ENCODE peak calls at places on chromosomes 11 and 22, in five cellular contexts. One of them, this sample, is unnamed.

GRCh38 chr11:13984616-13985474 is 22.3 kb downstream of the SPON1 start:
- DNase-seq in HCT116: no peak
- DNase-seq in mammary epithelial cell: no peak
- DNase-seq in neuronal stem cell: no peak
- DNase-seq in PC-3: peak; percentile 75
- DNase-seq in this sample: peak; percentile 81

GRCh38 chr11:131748146-131749050 is 378.0 kb downstream of the NTM start:
- DNase-seq in PC-3: peak; percentile 69
- DNase-seq in HCT116: no peak
- DNase-seq in mammary epithelial cell: peak; percentile 42
- DNase-seq in neuronal stem cell: peak; percentile 58
- DNase-seq in this sample: peak; percentile 58

GRCh38 chr11:111361874-111362273 is 17.2 kb downstream of the POU2AF1 start:
- DNase-seq in PC-3: peak; percentile 38
- DNase-seq in HCT116: no peak
- DNase-seq in neuronal stem cell: no peak
- DNase-seq in mammary epithelial cell: peak; percentile 35
- DNase-seq in this sample: no peak

GRCh38 chr11:56783448-56784041 is 35.0 kb upstream of the OR9G4 start:
- DNase-seq in neuronal stem cell: peak; percentile 61
- DNase-seq in HCT116: peak; percentile 52
- DNase-seq in PC-3: peak; percentile 86
- DNase-seq in mammary epithelial cell: peak; percentile 37
- DNase-seq in this sample: peak; percentile 29

GRCh38 chr22:40679964-40680818 is 907 bp downstream of the MCHR1 start:
- DNase-seq in PC-3: no peak
- DNase-seq in mammary epithelial cell: no peak
- DNase-seq in HCT116: no peak
- DNase-seq in neuronal stem cell: no peak
- DNase-seq in this sample: no peak

GRCh38 chr11:62857541-62857982 is 18.2 kb upstream of the WDR74 start:
- DNase-seq in mammary epithelial cell: peak; percentile 27
- DNase-seq in HCT116: no peak
- DNase-seq in neuronal stem cell: no peak
- DNase-seq in PC-3: peak; percentile 68
- DNase-seq in this sample: no peak

GRCh38 chr11:28466506-28466905 is 358.3 kb downstream of the METTL15 start:
- DNase-seq in mammary epithelial cell: no peak
- DNase-seq in neuronal stem cell: no peak
- DNase-seq in HCT116: no peak
- DNase-seq in PC-3: no peak
- DNase-seq in this sample: no peak

GRCh38 chr11:97557399-97557798 is 1167.6 kb downstream of the JRKL start:
- DNase-seq in HCT116: no peak
- DNase-seq in neuronal stem cell: no peak
- DNase-seq in mammary epithelial cell: no peak
- DNase-seq in PC-3: peak; percentile 13
- DNase-seq in this sample: no peak

GRCh38 chr11:86145439-86146156 is 76.7 kb upstream of the PICALM start:
- DNase-seq in PC-3: no peak
- DNase-seq in neuronal stem cell: no peak
- DNase-seq in HCT116: no peak
- DNase-seq in mammary epithelial cell: no peak
- DNase-seq in this sample: no peak

GRCh38 chr22:29710922-29711593 is 8.7 kb upstream of the CABP7 start:
- DNase-seq in HCT116: no peak
- DNase-seq in mammary epithelial cell: no peak
- DNase-seq in PC-3: no peak
- DNase-seq in neuronal stem cell: no peak
- DNase-seq in this sample: no peak

GRCh38 chr11:98260983-98261382 is 759.8 kb upstream of the CNTN5 start:
- DNase-seq in PC-3: peak; percentile 18
- DNase-seq in HCT116: no peak
- DNase-seq in mammary epithelial cell: no peak
- DNase-seq in neuronal stem cell: no peak
- DNase-seq in this sample: no peak

GRCh38 chr11:1360835-1361357 is 28.8 kb upstream of the BRSK2 start:
- DNase-seq in mammary epithelial cell: no peak
- DNase-seq in PC-3: no peak
- DNase-seq in neuronal stem cell: no peak
- DNase-seq in HCT116: no peak
- DNase-seq in this sample: no peak

GRCh38 chr11:44510372-44510771 is 55.1 kb upstream of the CD82 start:
- DNase-seq in neuronal stem cell: no peak
- DNase-seq in PC-3: no peak
- DNase-seq in HCT116: no peak
- DNase-seq in mammary epithelial cell: no peak
- DNase-seq in this sample: no peak

GRCh38 chr11:121321614-121322243 is 29.2 kb downstream of the SC5D start:
- DNase-seq in mammary epithelial cell: peak; percentile 16
- DNase-seq in PC-3: peak; percentile 76
- DNase-seq in neuronal stem cell: peak; percentile 12
- DNase-seq in HCT116: peak; percentile 12
- DNase-seq in this sample: peak; percentile 2

GRCh38 chr11:69403556-69404215 is 77.8 kb upstream of the LINC01488 start:
- DNase-seq in neuronal stem cell: no peak
- DNase-seq in mammary epithelial cell: no peak
- DNase-seq in HCT116: no peak
- DNase-seq in PC-3: peak; percentile 91
- DNase-seq in this sample: peak; percentile 32

GRCh38 chr22:38172489-38173155 is 9.0 kb downstream of the PLA2G6 start:
- DNase-seq in neuronal stem cell: no peak
- DNase-seq in HCT116: no peak
- DNase-seq in PC-3: peak; percentile 13
- DNase-seq in mammary epithelial cell: peak; percentile 80
- DNase-seq in this sample: peak; percentile 48

GRCh38 chr11:66970808-66971442 is 4.2 kb upstream of the C11orf86 start:
- DNase-seq in PC-3: peak; percentile 99
- DNase-seq in HCT116: peak; percentile 89
- DNase-seq in mammary epithelial cell: peak; percentile 99
- DNase-seq in neuronal stem cell: no peak
- DNase-seq in this sample: peak; percentile 100

GRCh38 chr11:111555255-111555654 is 14.7 kb downstream of the LAYN start:
- DNase-seq in mammary epithelial cell: peak; percentile 95
- DNase-seq in PC-3: peak; percentile 55
- DNase-seq in HCT116: no peak
- DNase-seq in neuronal stem cell: no peak
- DNase-seq in this sample: peak; percentile 92

GRCh38 chr11:10019906-10020682 is 273.9 kb downstream of the SBF2 start:
- DNase-seq in neuronal stem cell: no peak
- DNase-seq in mammary epithelial cell: no peak
- DNase-seq in HCT116: no peak
- DNase-seq in PC-3: no peak
- DNase-seq in this sample: no peak

GRCh38 chr11:72471005-72471898 is 36.9 kb upstream of the CLPB start:
- DNase-seq in HCT116: peak; percentile 61
- DNase-seq in PC-3: peak; percentile 84
- DNase-seq in mammary epithelial cell: peak; percentile 56
- DNase-seq in neuronal stem cell: peak; percentile 70
- DNase-seq in this sample: peak; percentile 33

GRCh38 chr11:24496728-24497396 is at the start of gene LUZP2:
- DNase-seq in neuronal stem cell: peak; percentile 69
- DNase-seq in PC-3: peak; percentile 50
- DNase-seq in mammary epithelial cell: peak; percentile 28
- DNase-seq in HCT116: no peak
- DNase-seq in this sample: peak; percentile 35

GRCh38 chr11:132300283-132300682 is 929.9 kb downstream of the NTM start:
- DNase-seq in neuronal stem cell: no peak
- DNase-seq in HCT116: no peak
- DNase-seq in mammary epithelial cell: no peak
- DNase-seq in PC-3: peak; percentile 11
- DNase-seq in this sample: no peak

GRCh38 chr22:49593509-49593908 is 234.2 kb downstream of the BRD1 start:
- DNase-seq in neuronal stem cell: no peak
- DNase-seq in HCT116: no peak
- DNase-seq in mammary epithelial cell: no peak
- DNase-seq in PC-3: no peak
- DNase-seq in this sample: no peak

GRCh38 chr11:105935791-105936190 is 86.2 kb downstream of the MSANTD4 start:
- DNase-seq in PC-3: peak; percentile 88
- DNase-seq in mammary epithelial cell: peak; percentile 89
- DNase-seq in neuronal stem cell: no peak
- DNase-seq in HCT116: peak; percentile 21
- DNase-seq in this sample: peak; percentile 57

GRCh38 chr11:84290647-84291046 is 1004.5 kb upstream of the CCDC90B start:
- DNase-seq in mammary epithelial cell: no peak
- DNase-seq in HCT116: no peak
- DNase-seq in neuronal stem cell: no peak
- DNase-seq in PC-3: no peak
- DNase-seq in this sample: peak; percentile 63

GRCh38 chr11:69928124-69928523 is 108.9 kb upstream of the FGF3 start:
- DNase-seq in PC-3: no peak
- DNase-seq in HCT116: no peak
- DNase-seq in mammary epithelial cell: no peak
- DNase-seq in neuronal stem cell: no peak
- DNase-seq in this sample: no peak

GRCh38 chr11:12224537-12224893 is 114.1 kb downstream of the MICAL2 start:
- DNase-seq in HCT116: no peak
- DNase-seq in mammary epithelial cell: peak; percentile 87
- DNase-seq in PC-3: peak; percentile 87
- DNase-seq in neuronal stem cell: no peak
- DNase-seq in this sample: peak; percentile 96
- H3K4me2 ChIP-seq in HCT116: no peak overlapping the region
- H3K4me2 ChIP-seq in mammary epithelial cell: peak overlapping the region; percentile 54
- H3K4me2 ChIP-seq in PC-3: peak overlapping the region; percentile 74
- H3K4me2 ChIP-seq in neuronal stem cell: no peak overlapping the region
- H3K4me2 ChIP-seq in this sample: peak overlapping the region; percentile 58

GRCh38 chr22:24423519-24424000 is 3.8 kb upstream of the ADORA2A start:
- DNase-seq in PC-3: peak; percentile 34
- DNase-seq in HCT116: no peak
- DNase-seq in mammary epithelial cell: no peak
- DNase-seq in neuronal stem cell: peak; percentile 57
- DNase-seq in this sample: no peak
- H3K27ac ChIP-seq in PC-3: no peak overlapping the region
- H3K27ac ChIP-seq in HCT116: no peak overlapping the region
- H3K27ac ChIP-seq in mammary epithelial cell: no peak overlapping the region
- H3K27ac ChIP-seq in neuronal stem cell: no peak overlapping the region
- H3K27ac ChIP-seq in this sample: no peak overlapping the region

GRCh38 chr11:19441288-19441687 is 200.5 kb upstream of the E2F8 start:
- DNase-seq in mammary epithelial cell: no peak
- DNase-seq in neuronal stem cell: no peak
- DNase-seq in PC-3: no peak
- DNase-seq in HCT116: no peak
- DNase-seq in this sample: no peak
- H3K9ac ChIP-seq in mammary epithelial cell: no peak overlapping the region
- H3K9ac ChIP-seq in neuronal stem cell: no peak overlapping the region
- H3K9ac ChIP-seq in PC-3: peak overlapping the region; percentile 54
- H3K9ac ChIP-seq in HCT116: no peak overlapping the region
- H3K9ac ChIP-seq in this sample: no peak overlapping the region

GRCh38 chr11:2418961-2419360 is 18.4 kb downstream of the TSSC4 start:
- DNase-seq in PC-3: no peak
- DNase-seq in HCT116: no peak
- DNase-seq in mammary epithelial cell: no peak
- DNase-seq in neuronal stem cell: no peak
- DNase-seq in this sample: no peak

GRCh38 chr11:2419638-2420501 is 19.3 kb downstream of the TSSC4 start:
- DNase-seq in PC-3: peak; percentile 83
- DNase-seq in HCT116: peak; percentile 52
- DNase-seq in neuronal stem cell: peak; percentile 69
- DNase-seq in mammary epithelial cell: peak; percentile 22
- DNase-seq in this sample: peak; percentile 39

GRCh38 chr11:2421996-2422395 is 21.4 kb downstream of the TSSC4 start:
- DNase-seq in HCT116: no peak
- DNase-seq in neuronal stem cell: no peak
- DNase-seq in mammary epithelial cell: no peak
- DNase-seq in PC-3: no peak
- DNase-seq in this sample: no peak

GRCh38 chr11:2421226-2421994 is 20.9 kb downstream of the TSSC4 start:
- DNase-seq in neuronal stem cell: no peak
- DNase-seq in HCT116: no peak
- DNase-seq in PC-3: no peak
- DNase-seq in mammary epithelial cell: no peak
- DNase-seq in this sample: no peak

DNA sequence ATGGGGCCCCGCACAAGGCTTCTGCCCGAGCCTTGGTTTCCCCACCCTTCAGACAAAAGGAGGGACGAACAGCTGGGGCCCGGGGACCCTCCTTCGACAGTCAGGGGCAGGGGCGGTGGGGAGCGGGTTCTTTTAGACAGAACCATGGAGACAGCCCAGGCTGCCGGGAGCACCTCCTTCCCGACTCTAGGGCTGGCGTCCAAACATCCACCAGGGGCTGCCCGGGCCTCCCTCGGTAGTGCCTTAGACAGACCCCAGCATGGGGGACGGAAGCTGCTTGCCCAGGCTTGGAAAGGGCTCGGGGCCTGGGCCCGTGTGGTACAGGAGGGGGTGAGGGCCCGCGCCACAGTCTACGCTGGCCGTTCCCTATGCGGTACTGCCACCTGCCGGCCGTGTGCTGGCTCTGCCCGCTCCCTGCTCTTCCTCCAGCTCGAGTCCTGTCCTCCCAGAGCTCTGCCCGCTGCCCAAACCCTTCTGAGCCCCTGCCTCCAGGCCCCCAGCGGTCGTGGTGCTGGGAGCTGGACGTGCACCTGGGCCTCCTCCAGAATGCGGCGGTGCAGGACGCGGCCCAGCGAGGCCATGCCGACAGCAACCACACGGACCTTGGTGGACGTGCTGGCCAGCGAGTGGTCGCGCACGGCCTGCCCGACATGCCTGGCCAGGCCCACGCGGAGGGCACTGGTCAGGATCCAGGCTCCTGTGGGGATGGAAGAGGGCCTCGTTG is 20.1 kb downstream of the TSSC4 start:
- DNase-seq in neuronal stem cell: peak; percentile 77
- DNase-seq in HCT116: peak; percentile 40
- DNase-seq in mammary epithelial cell: peak; percentile 40
- DNase-seq in PC-3: peak; percentile 77
- DNase-seq in this sample: peak; percentile 14
- H3K4me2 ChIP-seq in neuronal stem cell: peak overlapping the region; percentile 11
- H3K4me2 ChIP-seq in HCT116: peak overlapping the region; percentile 45
- H3K4me2 ChIP-seq in mammary epithelial cell: peak overlapping the region; percentile 73
- H3K4me2 ChIP-seq in PC-3: peak overlapping the region; percentile 58
- H3K4me2 ChIP-seq in this sample: peak overlapping the region; percentile 16

GRCh38 chr11:47989779-47990178 is 9.4 kb downstream of the PTPRJ start:
- DNase-seq in neuronal stem cell: no peak
- DNase-seq in PC-3: no peak
- DNase-seq in mammary epithelial cell: no peak
- DNase-seq in HCT116: no peak
- DNase-seq in this sample: no peak
- H3K27ac ChIP-seq in neuronal stem cell: no peak overlapping the region
- H3K27ac ChIP-seq in PC-3: no peak overlapping the region
- H3K27ac ChIP-seq in mammary epithelial cell: no peak overlapping the region
- H3K27ac ChIP-seq in HCT116: no peak overlapping the region
- H3K27ac ChIP-seq in this sample: no peak overlapping the region

This sample was measured in astrocyte.